ENCODE peak calls at places on chromosomes 6 and 20, in four cellular contexts. V, Z, C and B are unnamed samples.

GRCh38 chr6:51112731-51113130 is 294.1 kb downstream of the TFAP2B start:
- DNase-seq in Z (no peak), V (no peak), C (no peak), B (no peak)

GRCh38 chr20:47038581-47039560 is 144.2 kb downstream of the EYA2 start:
- DNase-seq in Z (no peak), C (no peak), V (no peak), B (no peak)

GRCh38 chr20:42792052-42792451 is 397.7 kb downstream of the PTPRT start:
- DNase-seq in C (no peak), V (no peak), Z (no peak), B (no peak)

GRCh38 chr20:45823949-45824835 is 2.9 kb downstream of the TNNC2 start:
- DNase-seq in Z (peak; percentile 51), V (no peak), C (no peak), B (peak; percentile 77)

GRCh38 chr20:62666736-62667529 is 24.6 kb downstream of the SLCO4A1 start:
- DNase-seq in Z (peak; percentile 100), V (no peak), C (no peak), B (no peak)

GRCh38 chr6:110063864-110064263 is 85.8 kb downstream of the GPR6 start:
- DNase-seq in C (no peak), V (no peak), Z (no peak), B (no peak)

GRCh38 chr20:63115651-63116411 is 100.1 kb downstream of the YTHDF1 start:
- DNase-seq in V (no peak), Z (no peak), C (no peak), B (no peak)

GRCh38 chr20:407953-408842 is at the start of gene RBCK1:
- DNase-seq in V (no peak), C (peak; percentile 88), Z (peak; percentile 85), B (no peak)

GRCh38 chr6:42153921-42154320 is 11.5 kb upstream of the C6orf132 start:
- DNase-seq in V (no peak), C (no peak), Z (no peak), B (no peak)

GRCh38 chr6:113980937-113981554 is 10.1 kb upstream of the HDAC2 start:
- DNase-seq in Z (peak; percentile 45), V (no peak), C (peak; percentile 14), B (no peak)

GRCh38 chr6:163806761-163807499 is 392.4 kb downstream of the QKI start:
- DNase-seq in C (peak; percentile 72), V (no peak), Z (no peak), B (no peak)

GRCh38 chr6:138608896-138609295 is 109.6 kb upstream of the NHSL1 start:
- DNase-seq in Z (no peak), C (no peak), V (no peak), B (no peak)

GRCh38 chr6:129748901-129749748 is 39.1 kb upstream of the ARHGAP18 start:
- DNase-seq in C (no peak), V (no peak), Z (no peak), B (no peak)

GRCh38 chr6:1117530-1118286 is 194.2 kb upstream of the FOXQ1 start:
- DNase-seq in V (no peak), Z (peak; percentile 70), C (no peak), B (no peak)

GRCh38 chr6:161139766-161140553 is 133.9 kb downstream of the AGPAT4 start:
- DNase-seq in V (no peak), Z (no peak), C (peak; percentile 67), B (peak; percentile 48)

GRCh38 chr6:42407379-42407778 is 44.3 kb downstream of the TRERF1 start:
- DNase-seq in V (no peak), Z (no peak), C (peak; percentile 42), B (no peak)

GRCh38 chr6:23269436-23269835 is 700.1 kb downstream of the HDGFL1 start:
- DNase-seq in C (no peak), Z (no peak), V (no peak), B (no peak)

GRCh38 chr6:5206920-5207561 is 53.7 kb downstream of the LYRM4 start:
- DNase-seq in Z (no peak), V (no peak), C (no peak), B (no peak)

GRCh38 chr20:50111120-50111828 is 1.7 kb downstream of the UBE2V1 start:
- DNase-seq in Z (no peak), C (no peak), V (no peak), B (no peak)

GRCh38 chr6:99736302-99736701 is 129.7 kb downstream of the PRDM13 start:
- DNase-seq in Z (no peak), V (no peak), C (no peak), B (no peak)

GRCh38 chr20:34582911-34583310 is 24.4 kb downstream of the MAP1LC3A start:
- DNase-seq in V (no peak), C (no peak), Z (peak; percentile 59), B (no peak)

GRCh38 chr6:148657053-148657452 is 89.8 kb upstream of the UST start:
- DNase-seq in Z (no peak), V (no peak), C (no peak), B (no peak)

GRCh38 chr6:45775026-45775697 is 240.5 kb downstream of the CLIC5 start:
- DNase-seq in Z (no peak), V (no peak), C (no peak), B (no peak)

GRCh38 chr6:16807956-16808355 is 46.7 kb upstream of the ATXN1 start:
- DNase-seq in V (no peak), C (no peak), Z (peak; percentile 94), B (no peak)

GRCh38 chr6:165562421-165563090 is 100.5 kb downstream of the PDE10A start:
- DNase-seq in Z (no peak), C (no peak), V (no peak), B (no peak)

GRCh38 chr6:130935978-130936377 is 108.8 kb downstream of the SMLR1 start:
- DNase-seq in Z (no peak), C (no peak), V (no peak), B (no peak)

GRCh38 chr6:130933712-130934200 is 106.5 kb downstream of the SMLR1 start:
- DNase-seq in C (no peak), V (no peak), Z (peak; percentile 98), B (no peak)

GRCh38 chr6:130934848-130935585 is 107.8 kb downstream of the SMLR1 start:
- DNase-seq in C (no peak), Z (peak; percentile 36), V (no peak), B (no peak)

GRCh38 chr6:130936933-130937332 is 109.7 kb downstream of the SMLR1 start:
- DNase-seq in C (no peak), Z (peak; percentile 46), V (no peak), B (no peak)

GRCh38 chr6:130937942-130938604 is 110.9 kb downstream of the SMLR1 start:
- DNase-seq in C (no peak), V (no peak), Z (peak; percentile 90), B (no peak)
- TF ChIP-seq HDAC6 in C (no peak), V (no peak), Z (no peak), B (no peak)

GRCh38 chr20:22268675-22269074 is 315.7 kb downstream of the FOXA2 start:
- DNase-seq in Z (no peak), V (no peak), C (no peak), B (no peak)
- TF ChIP-seq CEBPB in Z (no peak), V (no peak), C (no peak), B (no peak)

GRCh38 chr6:157620905-157621304 is 202.1 kb upstream of the SNX9 start:
- DNase-seq in Z (no peak), C (no peak), V (no peak), B (no peak)
- TF ChIP-seq CREB1 in Z (no peak), C (no peak), V (no peak), B (no peak)

GRCh38 chr6:43635387-43636311 is at the start of gene MAD2L1BP:
- DNase-seq in C (peak; percentile 87), Z (peak; percentile 81), V (peak; percentile 33), B (peak; percentile 33)
- TF ChIP-seq HDAC6 in C (no peak), Z (no peak), V (no peak), B (no peak)

GRCh38 chr20:32495217-32495565 is 89.9 kb downstream of the NOL4L start:
- DNase-seq in Z (no peak), V (no peak), C (no peak), B (no peak)
- TF ChIP-seq CEBPB in Z (no peak), V (no peak), C (no peak), B (no peak)

GRCh38 chr6:159044899-159045727 is at the start of gene TAGAP:
- DNase-seq in Z (no peak), V (peak; percentile 63), C (no peak), B (no peak)
- TF ChIP-seq CREB1 in Z (no peak), V (peak; percentile 78), C (no peak), B (no peak)

DNA sequence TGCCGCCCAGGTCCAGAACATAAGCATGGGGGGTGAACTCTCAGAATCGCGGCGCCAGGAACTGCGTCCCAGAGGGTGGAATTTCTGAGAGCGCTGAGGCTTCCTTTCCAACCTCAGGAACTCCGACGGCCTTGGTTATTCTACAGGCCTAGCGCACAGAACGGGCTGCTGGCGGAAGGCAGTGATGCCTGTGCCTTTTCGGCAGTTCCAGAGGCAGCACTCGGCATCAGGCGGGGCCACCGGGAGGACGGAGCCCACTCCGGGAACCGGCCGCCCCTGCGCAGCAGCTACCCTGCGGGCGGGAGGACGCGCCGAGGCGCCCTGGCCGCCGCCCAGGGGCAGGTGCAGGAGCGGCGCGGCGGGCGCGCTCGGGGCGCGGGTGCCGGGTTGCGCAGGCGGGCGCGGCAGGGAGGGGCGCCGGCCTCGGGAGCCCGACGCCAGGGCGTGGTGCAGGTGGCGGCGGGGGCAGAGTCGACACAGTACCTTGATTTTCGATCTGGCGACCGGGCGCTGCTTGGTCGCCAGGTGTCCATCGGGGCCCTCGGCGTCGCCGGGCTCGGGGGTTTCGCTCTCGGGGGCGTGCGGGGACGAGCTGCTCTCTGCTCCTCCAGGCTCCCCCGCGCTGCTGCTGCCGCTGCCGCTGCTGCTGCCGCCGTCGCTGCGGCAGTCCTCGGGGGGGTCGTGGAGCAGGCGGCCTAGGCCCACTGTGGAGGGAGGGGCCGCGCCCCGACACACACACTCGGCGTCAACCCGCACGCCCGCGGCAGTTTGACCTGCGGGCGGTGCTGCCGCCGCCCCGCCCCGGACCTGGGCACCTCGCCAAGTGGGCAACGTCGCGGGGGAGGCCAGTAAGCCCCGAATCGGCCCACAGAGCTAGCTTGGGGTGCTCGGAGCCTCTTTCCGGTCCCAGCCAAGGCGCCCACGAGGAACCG is 1.3 kb downstream of the OVOL2 start:
- DNase-seq in C (no peak), Z (no peak), V (no peak), B (peak; percentile 75)
- TF ChIP-seq HDAC6 in C (no peak), Z (no peak), V (peak; percentile 74), B (no peak)

GRCh38 chr6:21404577-21404976 is 189.0 kb upstream of the SOX4 start:
- DNase-seq in C (no peak), V (no peak), Z (no peak), B (no peak)
- TF ChIP-seq CEBPB in C (no peak), V (no peak), Z (no peak), B (no peak)

DNA sequence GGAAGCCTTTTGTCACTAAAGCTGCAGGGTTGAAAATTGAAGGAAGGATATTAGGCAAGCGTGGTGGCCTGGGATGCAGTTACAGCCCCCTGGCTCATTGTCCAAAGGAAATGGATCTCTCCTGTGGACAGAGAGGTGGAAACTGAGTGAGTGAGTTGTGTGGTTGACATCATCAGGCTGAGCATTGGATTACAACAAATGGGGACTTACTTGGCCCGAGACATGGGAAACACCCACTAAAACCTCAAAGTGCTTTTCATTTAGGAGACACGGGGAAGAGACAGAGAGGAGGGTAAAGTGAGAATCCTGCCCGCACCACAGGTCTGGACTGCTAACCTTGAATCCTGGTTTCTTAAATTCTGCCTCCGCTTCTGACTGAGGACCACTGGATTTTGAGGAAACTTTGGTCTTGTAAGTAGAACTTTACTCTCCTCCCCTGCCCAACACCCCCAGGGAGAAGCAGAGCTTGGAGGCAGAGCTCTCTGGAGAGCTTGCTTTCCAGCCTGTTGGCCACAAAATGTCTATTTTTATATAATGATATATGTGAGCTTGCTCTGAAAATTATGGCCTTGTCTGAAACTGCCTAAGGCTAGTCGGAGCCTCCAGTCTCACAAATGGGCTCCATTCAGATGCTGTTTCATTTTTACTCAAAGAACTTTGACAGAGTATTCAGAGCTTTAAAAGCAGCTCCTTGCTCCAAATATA is at the start of gene PKIG:
- DNase-seq in C (no peak), V (no peak), Z (no peak), B (no peak)
- TF ChIP-seq CREB1 in C (no peak), V (peak; percentile 32), Z (no peak), B (no peak)